ENCODE peak calls at places on chromosome 5, in four cellular contexts. One of them, this sample, is unnamed.

GRCh38 chr5:125262782-125263181 is 516.3 kb upstream of the ZNF608 start:
- DNase-seq in OCI-LY7: no peak
- DNase-seq in lower leg skin: no peak
- DNase-seq in AG04450: no peak
- DNase-seq in this sample: no peak

GRCh38 chr5:56807698-56808097 is 7.7 kb upstream of the MAP3K1 start:
- DNase-seq in OCI-LY7: no peak
- DNase-seq in lower leg skin: no peak
- DNase-seq in AG04450: no peak
- DNase-seq in this sample: no peak

GRCh38 chr5:137498736-137499505 is at the start of gene SPOCK1:
- DNase-seq in OCI-LY7: peak; percentile 1
- DNase-seq in lower leg skin: peak; percentile 35
- DNase-seq in AG04450: no peak
- DNase-seq in this sample: peak; percentile 91

GRCh38 chr5:74534397-74535129 is 106.0 kb downstream of the ENC1 start:
- DNase-seq in OCI-LY7: no peak
- DNase-seq in lower leg skin: no peak
- DNase-seq in AG04450: no peak
- DNase-seq in this sample: no peak

GRCh38 chr5:122493776-122494518 is 181.9 kb downstream of the SNCAIP start:
- DNase-seq in OCI-LY7: no peak
- DNase-seq in lower leg skin: no peak
- DNase-seq in AG04450: no peak
- DNase-seq in this sample: no peak

GRCh38 chr5:140252470-140253126 is 50.3 kb downstream of the PFDN1 start:
- DNase-seq in OCI-LY7: no peak
- DNase-seq in lower leg skin: no peak
- DNase-seq in AG04450: no peak
- DNase-seq in this sample: no peak

GRCh38 chr5:87403409-87403808 is 9.3 kb downstream of the CCNH start:
- DNase-seq in OCI-LY7: no peak
- DNase-seq in lower leg skin: no peak
- DNase-seq in AG04450: no peak
- DNase-seq in this sample: no peak

GRCh38 chr5:177429248-177430045 is 3.0 kb downstream of the GRK6 start:
- DNase-seq in OCI-LY7: peak; percentile 82
- DNase-seq in lower leg skin: peak; percentile 67
- DNase-seq in AG04450: no peak
- DNase-seq in this sample: peak; percentile 93

GRCh38 chr5:135950611-135951010 is 4.2 kb downstream of the LECT2 start:
- DNase-seq in OCI-LY7: no peak
- DNase-seq in lower leg skin: no peak
- DNase-seq in AG04450: peak; percentile 52
- DNase-seq in this sample: no peak

GRCh38 chr5:69493235-69493925 is 790 bp downstream of the OCLN start:
- DNase-seq in OCI-LY7: no peak
- DNase-seq in lower leg skin: no peak
- DNase-seq in AG04450: no peak
- DNase-seq in this sample: peak; percentile 53

GRCh38 chr5:131538177-131538593 is 96.8 kb downstream of the RAPGEF6 start:
- DNase-seq in OCI-LY7: no peak
- DNase-seq in lower leg skin: no peak
- DNase-seq in AG04450: no peak
- DNase-seq in this sample: no peak

GRCh38 chr5:109125755-109126429 is 283.9 kb downstream of the PJA2 start:
- DNase-seq in OCI-LY7: no peak
- DNase-seq in lower leg skin: no peak
- DNase-seq in AG04450: no peak
- DNase-seq in this sample: no peak

GRCh38 chr5:33854733-33855151 is 37.0 kb downstream of the ADAMTS12 start:
- DNase-seq in OCI-LY7: no peak
- DNase-seq in lower leg skin: no peak
- DNase-seq in AG04450: no peak
- DNase-seq in this sample: no peak

GRCh38 chr5:15499528-15500325 is at the start of gene FBXL7:
- DNase-seq in OCI-LY7: no peak
- DNase-seq in lower leg skin: peak; percentile 33
- DNase-seq in AG04450: peak; percentile 41
- DNase-seq in this sample: peak; percentile 84

GRCh38 chr5:148961261-148962199 is 101.3 kb downstream of the SH3TC2 start:
- DNase-seq in OCI-LY7: no peak
- DNase-seq in lower leg skin: no peak
- DNase-seq in AG04450: no peak
- DNase-seq in this sample: no peak

GRCh38 chr5:478982-479535 is 36.1 kb downstream of the EXOC3 start:
- DNase-seq in OCI-LY7: no peak
- DNase-seq in lower leg skin: no peak
- DNase-seq in AG04450: no peak
- DNase-seq in this sample: peak; percentile 73

GRCh38 chr5:160312139-160312959 is at the start of gene CCNJL:
- DNase-seq in OCI-LY7: no peak
- DNase-seq in lower leg skin: no peak
- DNase-seq in AG04450: no peak
- DNase-seq in this sample: peak; percentile 90

GRCh38 chr5:33981408-33982171 is 2.9 kb downstream of the SLC45A2 start:
- DNase-seq in OCI-LY7: no peak
- DNase-seq in lower leg skin: no peak
- DNase-seq in AG04450: no peak
- DNase-seq in this sample: no peak

GRCh38 chr5:174751154-174751990 is 27.0 kb downstream of the MSX2 start:
- DNase-seq in OCI-LY7: no peak
- DNase-seq in lower leg skin: no peak
- DNase-seq in AG04450: no peak
- DNase-seq in this sample: no peak

GRCh38 chr5:139451176-139451575 is 11.4 kb downstream of the ECSCR start:
- DNase-seq in OCI-LY7: no peak
- DNase-seq in lower leg skin: no peak
- DNase-seq in AG04450: no peak
- DNase-seq in this sample: no peak

GRCh38 chr5:143418140-143418866 is 14.8 kb upstream of the NR3C1 start:
- DNase-seq in OCI-LY7: no peak
- DNase-seq in lower leg skin: no peak
- DNase-seq in AG04450: no peak
- DNase-seq in this sample: no peak

GRCh38 chr5:65722575-65723424 is 795 bp downstream of the NLN start:
- DNase-seq in OCI-LY7: peak; percentile 33
- DNase-seq in lower leg skin: no peak
- DNase-seq in AG04450: no peak
- DNase-seq in this sample: no peak

GRCh38 chr5:103119067-103119764 is 722 bp downstream of the GIN1 start:
- DNase-seq in OCI-LY7: peak; percentile 62
- DNase-seq in lower leg skin: no peak
- DNase-seq in AG04450: no peak
- DNase-seq in this sample: no peak

GRCh38 chr5:53118879-53119278 is 9.3 kb upstream of the MOCS2 start:
- DNase-seq in OCI-LY7: no peak
- DNase-seq in lower leg skin: no peak
- DNase-seq in AG04450: no peak
- DNase-seq in this sample: no peak

GRCh38 chr5:59034498-59035186 is 451.8 kb downstream of the RAB3C start:
- DNase-seq in OCI-LY7: peak; percentile 4
- DNase-seq in lower leg skin: no peak
- DNase-seq in AG04450: no peak
- DNase-seq in this sample: no peak

GRCh38 chr5:82808960-82809359 is 268.2 kb downstream of the TMEM167A start:
- DNase-seq in OCI-LY7: no peak
- DNase-seq in lower leg skin: no peak
- DNase-seq in AG04450: no peak
- DNase-seq in this sample: no peak

GRCh38 chr5:124463840-124464239 is 282.6 kb downstream of the ZNF608 start:
- DNase-seq in OCI-LY7: no peak
- DNase-seq in lower leg skin: no peak
- DNase-seq in AG04450: no peak
- DNase-seq in this sample: no peak

GRCh38 chr5:138953370-138954256 is 78.5 kb upstream of the LRRTM2 start:
- DNase-seq in OCI-LY7: no peak
- DNase-seq in lower leg skin: peak; percentile 85
- DNase-seq in AG04450: no peak
- DNase-seq in this sample: peak; percentile 88

GRCh38 chr5:50299896-50300295 is 141.2 kb downstream of the EMB start:
- DNase-seq in OCI-LY7: no peak
- DNase-seq in lower leg skin: no peak
- DNase-seq in AG04450: no peak
- DNase-seq in this sample: no peak

GRCh38 chr5:92559743-92560142 is 1021.3 kb downstream of the NR2F1-AS1 start:
- DNase-seq in OCI-LY7: no peak
- DNase-seq in lower leg skin: no peak
- DNase-seq in AG04450: no peak
- DNase-seq in this sample: no peak

GRCh38 chr5:17743580-17744435 is 109.5 kb downstream of the TAF11L14 start:
- DNase-seq in OCI-LY7: no peak
- DNase-seq in lower leg skin: no peak
- DNase-seq in AG04450: no peak
- DNase-seq in this sample: no peak

GRCh38 chr5:178460598-178461425 is 129.4 kb downstream of the COL23A1 start:
- DNase-seq in OCI-LY7: peak; percentile 51
- DNase-seq in lower leg skin: peak; percentile 62
- DNase-seq in AG04450: no peak
- DNase-seq in this sample: peak; percentile 92

DNA sequence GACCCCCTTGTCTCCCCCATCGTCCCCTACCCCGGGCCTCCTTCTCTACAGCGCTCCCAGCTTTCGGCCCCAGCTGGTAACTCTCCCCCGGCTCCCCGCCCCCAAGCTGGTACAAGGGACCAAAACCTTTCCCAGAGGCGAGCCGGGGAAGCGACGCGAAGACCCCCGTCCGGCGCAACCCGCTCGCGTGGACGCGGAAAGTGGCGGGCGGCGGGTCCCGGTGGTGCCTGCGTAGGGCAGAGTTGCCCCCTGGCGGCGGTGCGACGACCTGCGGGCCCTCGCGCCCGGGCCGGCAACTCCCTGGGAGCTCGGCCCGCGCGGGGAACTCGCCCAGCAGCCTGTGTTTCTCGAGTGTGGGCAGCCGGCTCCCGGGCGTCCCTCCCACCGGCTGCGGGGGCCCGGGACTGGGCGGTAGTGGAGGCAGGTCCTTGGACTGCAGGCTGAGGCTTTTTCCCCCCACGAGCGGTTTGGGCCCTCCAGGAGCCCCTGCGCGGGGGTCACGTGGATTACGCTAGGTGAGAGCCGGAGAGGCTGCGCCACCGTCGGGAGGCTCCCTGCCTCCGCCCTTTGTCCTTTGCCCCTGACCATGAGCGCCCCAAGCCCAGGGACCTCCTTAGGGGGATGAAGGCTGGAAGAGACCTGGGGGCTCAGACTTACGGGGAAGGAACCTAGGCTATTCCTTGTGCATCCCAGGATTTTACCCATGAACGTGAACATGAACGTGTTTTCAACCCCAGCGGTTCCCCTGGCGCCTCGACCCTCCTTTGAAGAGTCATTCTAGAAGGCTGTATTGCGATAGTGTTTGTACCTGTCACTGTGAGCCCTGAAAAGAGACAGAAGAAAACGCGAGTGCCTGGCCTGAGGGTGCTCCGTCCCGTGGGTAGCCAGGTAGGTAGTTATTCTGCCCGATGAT is 2.9 kb upstream of the FOXD1 start:
- DNase-seq in OCI-LY7: peak; percentile 27
- DNase-seq in lower leg skin: no peak
- DNase-seq in AG04450: no peak
- DNase-seq in this sample: peak; percentile 54
- H3K4me3 ChIP-seq in OCI-LY7: no peak overlapping the region
- H3K4me3 ChIP-seq in lower leg skin: no peak overlapping the region
- H3K4me3 ChIP-seq in AG04450: peak overlapping the region; percentile 61
- H3K4me3 ChIP-seq in this sample: no peak overlapping the region

DNA sequence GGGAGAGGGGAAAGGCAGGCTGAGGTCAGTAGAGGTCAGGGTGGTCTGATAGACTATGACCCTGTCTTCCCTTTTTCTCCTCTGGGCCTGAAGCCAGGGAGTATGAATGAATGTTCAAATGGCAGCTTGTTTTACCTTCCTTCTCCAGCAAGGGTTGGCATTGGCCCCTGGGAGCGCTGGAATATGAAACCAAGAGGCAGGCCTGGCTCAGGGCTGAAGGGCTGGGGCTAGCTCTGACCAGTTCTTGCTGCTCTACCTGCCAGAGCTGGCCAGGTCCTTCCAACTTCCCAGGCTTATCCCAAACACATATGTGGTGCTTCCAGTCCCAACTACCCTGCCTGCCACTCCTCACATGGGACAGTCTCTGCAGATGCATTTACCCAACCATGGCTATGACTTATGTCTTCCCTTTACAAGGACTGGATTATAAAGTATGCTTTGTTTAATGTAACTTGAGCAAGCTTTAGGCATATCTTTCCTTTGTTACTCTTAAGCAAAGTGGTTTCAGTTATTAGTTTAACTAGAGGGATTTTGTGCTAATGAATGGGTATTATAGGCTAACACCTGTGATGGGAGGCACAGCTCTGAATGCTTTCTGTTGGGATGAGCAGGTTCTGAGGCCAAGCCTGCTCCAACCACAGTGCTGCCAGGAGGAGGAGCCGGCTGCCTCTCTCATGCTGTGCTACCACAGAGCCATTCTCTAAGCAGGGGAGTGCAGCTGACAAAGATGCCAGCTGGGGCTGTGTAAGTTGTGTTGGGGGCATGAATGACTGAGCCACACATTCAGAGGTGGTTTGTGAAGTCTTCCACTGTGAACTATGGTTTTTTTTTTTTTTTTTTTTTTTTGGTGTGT is 6.1 kb downstream of the CCNI2 start:
- DNase-seq in OCI-LY7: no peak
- DNase-seq in lower leg skin: no peak
- DNase-seq in AG04450: no peak
- DNase-seq in this sample: no peak
- TF ChIP-seq CTCF in OCI-LY7: peak; percentile 16
- TF ChIP-seq CTCF in lower leg skin: no peak
- TF ChIP-seq CTCF in AG04450: peak; percentile 6
- TF ChIP-seq CTCF in this sample: no peak

DNA sequence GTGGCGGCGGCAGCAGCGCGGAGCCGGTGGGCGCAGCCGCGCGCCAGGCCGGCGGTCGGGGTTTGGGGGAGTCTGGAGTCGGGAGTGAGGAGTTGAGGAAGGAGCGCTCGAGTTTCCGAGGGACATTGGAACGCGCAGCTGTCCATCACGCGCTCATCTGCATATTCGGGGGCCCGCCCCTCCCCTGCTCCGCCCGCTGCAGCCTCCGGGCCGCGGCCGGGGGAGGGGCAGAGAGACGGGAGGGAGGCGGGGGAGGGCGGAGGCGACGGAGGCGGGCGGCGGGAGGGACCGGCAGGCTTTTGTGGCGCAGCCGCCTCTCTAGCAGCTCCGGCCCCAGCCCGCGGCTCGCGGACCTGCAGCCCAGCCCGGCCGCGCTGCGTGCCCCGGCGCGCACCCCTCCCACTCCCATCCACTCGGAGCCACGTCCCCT is at the start of gene IRX2:
- DNase-seq in OCI-LY7: no peak
- DNase-seq in lower leg skin: peak; percentile 91
- DNase-seq in AG04450: no peak
- DNase-seq in this sample: peak; percentile 88
- H3K4me3 ChIP-seq in OCI-LY7: no peak within 1 kb of the TSS
- H3K4me3 ChIP-seq in lower leg skin: peak within 1 kb of the TSS; percentile 59
- H3K4me3 ChIP-seq in AG04450: no peak within 1 kb of the TSS
- H3K4me3 ChIP-seq in this sample: peak within 1 kb of the TSS; percentile 37

DNA sequence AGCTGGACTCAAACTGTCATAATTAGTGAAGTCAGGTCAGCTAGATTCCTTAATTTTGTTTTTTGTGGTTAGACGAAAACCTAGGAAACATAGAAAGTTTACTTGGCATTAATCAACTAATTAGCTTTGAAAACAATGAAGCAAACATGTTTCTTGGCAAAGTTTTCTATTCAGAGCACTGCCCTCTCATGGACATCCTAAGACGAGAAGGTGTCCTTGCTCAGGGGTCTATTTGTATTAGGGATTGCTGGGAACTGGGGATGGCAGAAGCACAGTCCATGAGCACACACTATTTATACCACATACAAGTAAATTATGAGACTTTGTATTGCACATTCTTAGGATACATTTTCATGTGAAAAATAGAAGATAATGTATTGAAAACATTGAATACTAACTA is 49.7 kb downstream of the POC5 start:
- DNase-seq in OCI-LY7: no peak
- DNase-seq in lower leg skin: no peak
- DNase-seq in AG04450: no peak
- DNase-seq in this sample: no peak
- TF ChIP-seq CTCF in OCI-LY7: peak; percentile 41
- TF ChIP-seq CTCF in lower leg skin: no peak
- TF ChIP-seq CTCF in AG04450: no peak
- TF ChIP-seq CTCF in this sample: no peak

This sample was measured in left lung.